ENCODE peak calls at places on chromosome 15, in eight cellular contexts. U is adrenal gland, Q is HCT116, Z is A549, O is upper lobe of left lung, P is transverse colon, R is tibial nerve, I is heart left ventricle. E is an unnamed sample.

GRCh38 chr15:93028632-93029612 is 60.1 kb downstream of the RGMA start:
- DNase-seq in P (peak), Q (no peak), I (peak), U (peak), Z (no peak), O (peak), R (peak), E (no peak)

GRCh38 chr15:90845201-90845949 is 23.0 kb upstream of the FURIN start:
- DNase-seq in Q (no peak), P (peak), Z (peak), R (no peak), I (peak), O (peak), U (peak), E (peak)

GRCh38 chr15:92361321-92362090 is 32.2 kb upstream of the ST8SIA2 start:
- DNase-seq in Z (no peak), O (no peak), I (no peak), U (no peak), Q (no peak), R (no peak), P (no peak), E (no peak)

GRCh38 chr15:99683000-99683670 is 50.1 kb downstream of the LYSMD4 start:
- DNase-seq in Z (no peak), U (no peak), I (no peak), O (no peak), Q (no peak), R (no peak), P (no peak), E (no peak)

GRCh38 chr15:52217186-52217585 is 26.0 kb upstream of the GNB5 start:
- DNase-seq in Z (peak), I (no peak), U (no peak), R (no peak), Q (no peak), P (peak), O (peak), E (no peak)

GRCh38 chr15:51992953-51993352 is 21.4 kb upstream of the LEO1 start:
- DNase-seq in O (no peak), R (no peak), Z (peak), I (no peak), P (no peak), U (no peak), Q (no peak), E (no peak)

GRCh38 chr15:42405876-42406482 is 46.7 kb downstream of the CAPN3 start:
- DNase-seq in U (no peak), P (no peak), Z (no peak), O (no peak), I (no peak), R (no peak), Q (no peak), E (no peak)

GRCh38 chr15:91302588-91303439 is 202.8 kb downstream of the SV2B start:
- DNase-seq in Q (peak), U (peak), R (no peak), I (peak), Z (peak), P (peak), O (no peak), E (peak)

GRCh38 chr15:75966073-75966472 is 46.2 kb downstream of the NRG4 start:
- DNase-seq in Z (peak), I (no peak), R (no peak), P (no peak), Q (no peak), U (no peak), O (no peak), E (no peak)

GRCh38 chr15:57090460-57090859 is 172.0 kb downstream of the TCF12 start:
- DNase-seq in Q (no peak), R (no peak), I (no peak), U (no peak), O (no peak), Z (no peak), P (no peak), E (no peak)

GRCh38 chr15:84750583-84751092 is 2.2 kb downstream of the ZNF592 start:
- DNase-seq in O (no peak), Z (no peak), P (no peak), I (no peak), R (no peak), U (no peak), Q (no peak), E (no peak)

GRCh38 chr15:77538793-77539487 is 93.8 kb downstream of the LINGO1 start:
- DNase-seq in P (peak), Z (no peak), O (peak), R (no peak), U (no peak), Q (no peak), I (no peak), E (no peak)

GRCh38 chr15:90571063-90571541 is 41.4 kb downstream of the CRTC3 start:
- DNase-seq in Q (peak), U (peak), O (peak), Z (peak), I (peak), P (peak), R (no peak), E (peak)

GRCh38 chr15:23694592-23694991 is 7.5 kb upstream of the NDN start:
- DNase-seq in I (no peak), Q (no peak), P (no peak), O (no peak), Z (no peak), R (no peak), U (no peak), E (no peak)

GRCh38 chr15:99324082-99324620 is 72.9 kb downstream of the LRRC28 start:
- DNase-seq in O (no peak), Z (peak), R (no peak), I (peak), Q (peak), U (no peak), P (no peak), E (peak)

GRCh38 chr15:58704155-58704825 is 45.2 kb downstream of the ADAM10 start:
- DNase-seq in R (no peak), Q (no peak), U (no peak), O (no peak), Z (no peak), I (no peak), P (no peak), E (no peak)

GRCh38 chr15:100340721-100341661 is 784 bp downstream of the ADAMTS17 start:
- DNase-seq in R (no peak), I (no peak), U (no peak), O (no peak), Q (no peak), Z (no peak), P (peak), E (no peak)

GRCh38 chr15:58453931-58454793 is 22.4 kb downstream of the LIPC start:
- DNase-seq in Q (no peak), P (no peak), I (no peak), O (no peak), R (no peak), U (no peak), Z (no peak), E (no peak)

GRCh38 chr15:57785959-57786358 is 79.4 kb downstream of the POLR2M start:
- DNase-seq in O (no peak), Z (no peak), U (no peak), I (no peak), Q (no peak), P (no peak), R (no peak), E (no peak)

GRCh38 chr15:80584973-80585372 is 110.1 kb upstream of the ABHD17C start:
- DNase-seq in U (no peak), R (no peak), P (no peak), Q (no peak), I (no peak), O (no peak), Z (no peak), E (no peak)

GRCh38 chr15:42215854-42216829 is 8.0 kb upstream of the VPS39 start:
- DNase-seq in Q (no peak), Z (no peak), I (no peak), P (no peak), U (no peak), O (no peak), R (no peak), E (no peak)

GRCh38 chr15:90870354-90871096 is 2.1 kb downstream of the FURIN start:
- DNase-seq in I (no peak), Q (no peak), Z (no peak), P (no peak), R (no peak), U (no peak), O (no peak), E (no peak)

GRCh38 chr15:65769482-65769881 is 22.6 kb downstream of the DENND4A start:
- DNase-seq in Q (no peak), I (no peak), U (no peak), O (no peak), R (no peak), Z (no peak), P (no peak), E (no peak)

GRCh38 chr15:40511472-40512133 is 40.8 kb downstream of the CHST14 start:
- DNase-seq in R (peak), I (peak), Q (no peak), U (peak), O (peak), P (peak), Z (peak), E (peak)
- TF ChIP-seq POLR2A in R (no peak), I (no peak), Q (peak), U (no peak), O (no peak), P (no peak), Z (peak), E (no peak)

GRCh38 chr15:88636039-88636438 is 2.8 kb upstream of the ISG20 start:
- DNase-seq in R (no peak), O (peak), Z (peak), U (no peak), P (peak), I (no peak), Q (peak), E (no peak)
- TF ChIP-seq POLR2A in R (no peak), O (no peak), Z (no peak), U (no peak), P (peak), I (no peak), Q (no peak), E (no peak)

DNA sequence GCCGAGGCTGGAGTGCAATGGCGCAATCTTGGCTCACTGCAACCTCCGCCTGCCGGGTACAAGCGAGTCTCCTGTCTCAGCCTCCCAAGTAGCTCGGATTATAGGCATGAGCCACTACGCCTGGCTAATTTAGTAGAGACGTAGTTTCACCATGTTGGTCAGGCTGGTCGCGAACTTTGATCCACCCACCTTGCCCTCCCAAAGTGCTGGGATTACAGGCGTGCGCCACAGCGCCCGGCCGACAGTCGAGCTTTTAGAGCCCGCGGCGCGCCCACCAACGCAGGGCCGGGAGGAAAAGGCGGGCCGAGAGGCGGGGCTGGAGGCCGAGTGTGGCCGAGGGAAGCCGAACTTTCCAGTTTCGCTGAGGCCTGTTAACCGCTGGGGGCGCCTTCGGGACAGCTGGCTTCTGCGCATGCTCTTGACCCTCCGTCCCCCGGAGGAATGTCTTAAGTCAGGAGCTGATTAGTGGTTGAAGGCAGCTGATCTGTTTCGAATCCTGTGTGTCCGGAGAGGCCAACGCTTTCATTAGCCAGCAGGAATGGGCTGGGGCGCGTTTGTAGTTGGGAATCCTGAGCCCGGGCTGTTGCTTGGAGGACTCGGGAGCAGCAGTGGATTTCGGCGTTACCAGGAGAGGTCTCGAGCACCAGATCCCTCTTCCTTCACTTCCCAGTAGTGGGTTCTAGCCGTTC is 10.0 kb downstream of the RPLP1 start:
- DNase-seq in Z (peak), Q (peak), O (peak), P (peak), U (peak), I (peak), R (peak), E (peak)
- TF ChIP-seq POLR2A in Z (peak), Q (peak), O (peak), P (peak), U (peak), I (no peak), R (peak), E (peak)

GRCh38 chr15:82945326-82945725 is 7.2 kb downstream of the HOMER2 start:
- DNase-seq in O (no peak), P (no peak), Q (no peak), U (no peak), R (no peak), I (no peak), Z (no peak), E (no peak)

GRCh38 chr15:82943176-82943575 is 9.3 kb downstream of the HOMER2 start:
- DNase-seq in P (no peak), R (no peak), O (no peak), I (no peak), Z (peak), Q (no peak), U (no peak), E (no peak)

GRCh38 chr15:82944840-82945239 is 7.7 kb downstream of the HOMER2 start:
- DNase-seq in P (no peak), R (no peak), Q (no peak), O (no peak), Z (no peak), I (no peak), U (no peak), E (no peak)

GRCh38 chr15:82944038-82944437 is 8.5 kb downstream of the HOMER2 start:
- DNase-seq in Q (no peak), P (no peak), U (no peak), O (no peak), I (no peak), Z (no peak), R (no peak), E (no peak)

DNA sequence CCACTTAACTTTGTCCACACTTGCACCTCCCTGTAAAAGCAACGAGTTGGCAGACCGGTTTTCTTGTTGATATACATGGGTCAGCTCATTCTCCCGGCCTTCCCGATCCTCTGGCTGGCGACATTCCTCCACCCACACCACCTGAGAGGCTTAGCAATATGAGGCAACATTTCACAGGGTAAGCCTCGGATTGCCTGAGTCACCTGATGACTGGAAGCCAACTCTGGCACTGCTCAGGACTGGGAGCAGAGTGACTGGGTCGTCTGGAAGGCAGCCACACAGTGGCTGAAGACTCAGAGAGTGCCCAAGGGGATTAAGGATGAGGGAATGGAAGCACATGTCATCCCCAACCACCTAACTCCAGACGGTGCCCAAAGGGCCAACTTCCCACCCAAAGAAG is 9.8 kb downstream of the HOMER2 start:
- DNase-seq in Z (peak), P (no peak), Q (peak), O (peak), I (no peak), U (peak), R (no peak), E (peak)
- TF ChIP-seq POLR2A in Z (no peak), P (no peak), Q (no peak), O (no peak), I (no peak), U (no peak), R (no peak), E (no peak)

DNA sequence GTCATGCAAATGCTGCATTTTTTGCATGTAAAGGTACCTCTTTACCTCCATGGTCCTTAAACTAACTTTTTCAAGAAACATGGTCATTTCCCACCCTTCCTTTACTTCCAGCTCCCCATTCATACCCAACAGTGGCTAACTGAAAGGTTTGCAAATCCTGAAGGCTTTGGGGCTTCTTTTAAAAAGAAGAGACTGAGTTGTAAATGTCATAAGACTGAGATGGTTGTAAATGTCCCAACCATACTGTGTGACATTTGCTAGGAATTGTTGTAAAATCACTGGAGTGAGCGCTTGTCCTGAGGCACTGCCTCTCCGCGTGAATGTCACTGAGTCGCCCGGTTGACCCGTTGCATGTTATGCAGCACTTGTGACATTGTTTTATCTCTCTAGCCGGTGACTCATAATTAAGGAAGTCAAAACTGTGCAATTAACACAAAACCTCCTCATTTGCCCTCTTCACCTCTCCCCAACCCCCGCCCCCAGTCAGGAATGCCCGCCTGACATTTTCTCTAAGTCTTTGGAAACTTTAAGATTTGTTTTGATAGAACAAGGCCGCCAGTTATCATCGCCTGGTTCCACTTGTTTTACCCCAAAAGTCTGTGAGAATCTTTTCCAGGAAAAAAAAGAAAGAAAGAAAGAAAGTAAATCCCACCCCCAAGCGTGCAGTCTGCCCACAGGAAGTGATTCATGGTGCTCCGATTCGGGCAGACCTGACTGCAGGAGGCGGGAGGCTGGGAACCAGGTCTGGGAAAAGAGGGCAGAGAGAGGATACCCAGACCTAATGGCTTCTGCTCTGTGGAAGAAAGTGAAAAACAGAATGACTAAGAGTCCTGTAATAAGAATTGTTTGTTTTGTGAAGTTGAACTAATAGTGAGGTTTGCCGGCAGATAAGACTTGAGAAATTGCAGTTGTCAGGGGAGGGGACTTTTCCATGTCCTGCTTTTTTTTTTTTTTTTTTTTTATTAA is 84.7 kb downstream of the SMAD3 start:
- DNase-seq in R (no peak), Z (peak), P (peak), I (peak), O (peak), U (peak), Q (peak), E (peak)
- TF ChIP-seq POLR2A in R (no peak), Z (no peak), P (no peak), I (no peak), O (no peak), U (no peak), Q (no peak), E (no peak)

GRCh38 chr15:31357148-31357547 is 30.5 kb downstream of the KLF13 start:
- DNase-seq in P (no peak), R (no peak), Q (no peak), U (no peak), Z (no peak), O (no peak), I (peak), E (no peak)
- TF ChIP-seq POLR2A in P (no peak), R (no peak), Q (no peak), U (no peak), Z (no peak), O (no peak), I (no peak), E (no peak)

GRCh38 chr15:63504979-63505841 is 817 bp downstream of the USP3 start:
- DNase-seq in Q (no peak), I (peak), R (no peak), P (peak), O (peak), Z (peak), U (peak), E (no peak)
- TF ChIP-seq POLR2A in Q (no peak), I (no peak), R (no peak), P (peak), O (peak), Z (peak), U (no peak), E (peak)

E was measured in H54.